ENCODE peak calls at places on chromosomes 1 and 21, in five cellular contexts. One of them, this sample, is unnamed. For H3K4me1, the result is how much of the 10 kb centered on the place peaks cover.

GRCh38 chr1:206714331-206715058 is 29.8 kb downstream of the MAPKAPK2 start:
- DNase-seq in hepatocyte: peak
- DNase-seq in adrenal gland: peak
- DNase-seq in IMR-90: peak
- DNase-seq in stomach: no peak
- DNase-seq in this sample: peak

GRCh38 chr1:16207318-16208269 is 4.9 kb downstream of the ARHGEF19 start:
- DNase-seq in hepatocyte: peak
- DNase-seq in adrenal gland: peak
- DNase-seq in IMR-90: no peak
- DNase-seq in stomach: no peak
- DNase-seq in this sample: no peak

GRCh38 chr1:35573198-35573775 is at the start of gene TFAP2E:
- DNase-seq in hepatocyte: no peak
- DNase-seq in adrenal gland: no peak
- DNase-seq in IMR-90: no peak
- DNase-seq in stomach: peak
- DNase-seq in this sample: peak

GRCh38 chr1:8560611-8561544 is 243.0 kb downstream of the SLC45A1 start:
- DNase-seq in hepatocyte: peak
- DNase-seq in adrenal gland: peak
- DNase-seq in IMR-90: peak
- DNase-seq in stomach: no peak
- DNase-seq in this sample: peak

GRCh38 chr21:28633803-28634572 is 358.7 kb downstream of the LTN1 start:
- DNase-seq in hepatocyte: no peak
- DNase-seq in adrenal gland: no peak
- DNase-seq in IMR-90: peak
- DNase-seq in stomach: no peak
- DNase-seq in this sample: no peak

GRCh38 chr1:80639777-80640533 is 1160.8 kb upstream of the ADGRL2 start:
- DNase-seq in hepatocyte: no peak
- DNase-seq in adrenal gland: no peak
- DNase-seq in IMR-90: no peak
- DNase-seq in stomach: no peak
- DNase-seq in this sample: no peak

GRCh38 chr21:41370840-41371697 is 9.2 kb downstream of the MX2 start:
- DNase-seq in hepatocyte: no peak
- DNase-seq in adrenal gland: no peak
- DNase-seq in IMR-90: no peak
- DNase-seq in stomach: no peak
- DNase-seq in this sample: no peak

GRCh38 chr1:167880570-167880969 is 33.4 kb downstream of the ADCY10 start:
- DNase-seq in hepatocyte: peak
- DNase-seq in adrenal gland: peak
- DNase-seq in IMR-90: peak
- DNase-seq in stomach: no peak
- DNase-seq in this sample: no peak

GRCh38 chr1:235946570-235946981 is 79.9 kb upstream of the LYST start:
- DNase-seq in hepatocyte: no peak
- DNase-seq in adrenal gland: no peak
- DNase-seq in IMR-90: peak
- DNase-seq in stomach: no peak
- DNase-seq in this sample: no peak

GRCh38 chr1:203661572-203661971 is 34.9 kb downstream of the ATP2B4 start:
- DNase-seq in hepatocyte: no peak
- DNase-seq in adrenal gland: peak
- DNase-seq in IMR-90: no peak
- DNase-seq in stomach: peak
- DNase-seq in this sample: peak

GRCh38 chr1:47779613-47780012 is 217.6 kb downstream of the TRABD2B start:
- DNase-seq in hepatocyte: no peak
- DNase-seq in adrenal gland: no peak
- DNase-seq in IMR-90: no peak
- DNase-seq in stomach: no peak
- DNase-seq in this sample: no peak

GRCh38 chr1:1360511-1361169 is 2.3 kb upstream of the MXRA8 start:
- DNase-seq in hepatocyte: peak
- DNase-seq in adrenal gland: no peak
- DNase-seq in IMR-90: peak
- DNase-seq in stomach: no peak
- DNase-seq in this sample: no peak

DNA sequence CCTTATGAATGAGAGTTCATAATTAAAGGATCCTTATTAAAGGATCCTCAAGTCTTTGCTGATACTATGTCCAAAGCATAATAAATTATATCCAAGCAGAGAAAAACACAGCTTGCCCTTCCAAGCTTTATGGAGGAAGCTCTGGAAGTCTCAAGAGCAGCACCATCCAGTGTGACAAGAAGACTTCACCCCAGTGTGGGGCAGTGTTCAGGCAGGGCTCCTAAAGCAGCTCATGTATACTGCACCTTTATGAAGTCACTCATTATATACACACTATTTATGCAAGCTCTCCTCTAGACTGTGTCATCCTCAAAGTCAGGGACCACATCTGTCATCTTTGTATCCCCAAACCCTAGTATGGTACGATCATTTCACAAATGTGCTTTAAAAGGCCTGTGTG is 11.9 kb upstream of the CCN1 start:
- DNase-seq in hepatocyte: no peak
- DNase-seq in adrenal gland: no peak
- DNase-seq in IMR-90: no peak
- DNase-seq in stomach: no peak
- DNase-seq in this sample: no peak
- H3K4me1 ChIP-seq in hepatocyte: under half
- H3K4me1 ChIP-seq in adrenal gland: under half
- H3K4me1 ChIP-seq in IMR-90: under half
- H3K4me1 ChIP-seq in stomach: under half
- H3K4me1 ChIP-seq in this sample: under half

DNA sequence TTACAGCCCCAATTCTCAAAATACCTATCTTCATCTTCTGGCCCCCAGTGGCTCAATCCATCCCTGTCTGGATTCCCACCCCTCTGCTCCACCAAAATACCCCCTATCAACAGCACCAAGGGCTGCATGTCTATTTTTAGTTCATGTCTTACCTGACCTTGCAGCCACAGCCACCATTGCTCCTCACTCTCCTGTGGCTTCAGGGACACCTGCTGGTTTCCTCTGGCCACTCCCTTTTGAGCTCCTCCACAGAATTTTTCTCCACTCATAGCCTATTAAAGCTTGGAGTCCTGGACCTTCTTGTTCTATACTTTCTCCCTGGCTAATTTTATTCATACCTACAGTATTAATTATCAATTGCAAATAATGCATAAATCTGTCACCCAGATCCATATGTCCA is 125.3 kb upstream of the NGF start:
- DNase-seq in hepatocyte: peak
- DNase-seq in adrenal gland: no peak
- DNase-seq in IMR-90: no peak
- DNase-seq in stomach: no peak
- DNase-seq in this sample: no peak
- H3K4me1 ChIP-seq in hepatocyte: under half
- H3K4me1 ChIP-seq in adrenal gland: under half
- H3K4me1 ChIP-seq in IMR-90: under half
- H3K4me1 ChIP-seq in stomach: under half
- H3K4me1 ChIP-seq in this sample: under half

GRCh38 chr1:38994196-38994595 is 3.1 kb downstream of the AKIRIN1 start:
- DNase-seq in hepatocyte: no peak
- DNase-seq in adrenal gland: no peak
- DNase-seq in IMR-90: no peak
- DNase-seq in stomach: no peak
- DNase-seq in this sample: no peak
- H3K4me1 ChIP-seq in hepatocyte: under half
- H3K4me1 ChIP-seq in adrenal gland: under half
- H3K4me1 ChIP-seq in IMR-90: under half
- H3K4me1 ChIP-seq in stomach: half or more
- H3K4me1 ChIP-seq in this sample: under half

GRCh38 chr1:41629136-41629535 is 144.7 kb upstream of the EDN2 start:
- DNase-seq in hepatocyte: no peak
- DNase-seq in adrenal gland: no peak
- DNase-seq in IMR-90: no peak
- DNase-seq in stomach: no peak
- DNase-seq in this sample: no peak

GRCh38 chr1:41627491-41628280 is 143.2 kb upstream of the EDN2 start:
- DNase-seq in hepatocyte: no peak
- DNase-seq in adrenal gland: no peak
- DNase-seq in IMR-90: no peak
- DNase-seq in stomach: no peak
- DNase-seq in this sample: no peak

GRCh38 chr1:41626616-41627375 is 142.3 kb upstream of the EDN2 start:
- DNase-seq in hepatocyte: no peak
- DNase-seq in adrenal gland: no peak
- DNase-seq in IMR-90: peak
- DNase-seq in stomach: no peak
- DNase-seq in this sample: no peak

GRCh38 chr1:41623736-41624135 is 139.3 kb upstream of the EDN2 start:
- DNase-seq in hepatocyte: no peak
- DNase-seq in adrenal gland: no peak
- DNase-seq in IMR-90: no peak
- DNase-seq in stomach: no peak
- DNase-seq in this sample: no peak

DNA sequence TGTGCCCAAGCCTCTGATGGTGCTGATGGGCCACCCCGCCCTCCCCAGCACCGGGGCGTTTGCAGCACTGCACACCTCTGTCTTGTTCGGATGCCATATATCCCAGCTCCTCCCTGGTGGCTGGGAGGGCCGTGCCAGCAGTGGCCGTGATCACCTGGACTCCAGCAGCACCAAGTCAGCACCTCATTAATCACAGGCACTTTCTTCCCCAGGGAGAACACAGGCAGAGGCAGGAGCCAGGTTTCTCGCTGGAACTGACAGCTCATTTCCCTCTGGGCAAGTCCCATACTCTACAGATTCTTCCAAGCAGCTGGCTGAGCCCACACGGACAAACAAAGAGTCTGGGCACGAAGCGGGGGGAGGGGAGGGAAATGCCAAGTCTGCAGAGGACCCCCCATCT is 141.7 kb upstream of the EDN2 start:
- DNase-seq in hepatocyte: no peak
- DNase-seq in adrenal gland: no peak
- DNase-seq in IMR-90: peak
- DNase-seq in stomach: no peak
- DNase-seq in this sample: no peak
- H3K4me1 ChIP-seq in hepatocyte: under half
- H3K4me1 ChIP-seq in adrenal gland: under half
- H3K4me1 ChIP-seq in IMR-90: under half
- H3K4me1 ChIP-seq in stomach: under half
- H3K4me1 ChIP-seq in this sample: under half

This sample was measured in small intestine.